ENCODE peak calls at places on chromosomes 2 and 18, in seven cellular contexts. One of them, this sample, is unnamed.

GRCh38 chr2:76464310-76464709 is 753.6 kb upstream of the GCFC2 start:
- DNase-seq in esophagus squamous epithelium: no peak
- DNase-seq in HepG2: no peak
- DNase-seq in sigmoid colon: no peak
- DNase-seq in spleen: no peak
- DNase-seq in transverse colon: no peak
- DNase-seq in heart left ventricle: no peak
- DNase-seq in this sample: no peak

GRCh38 chr2:29224693-29225551 is 109.7 kb downstream of the CLIP4 start:
- DNase-seq in transverse colon: no peak
- DNase-seq in heart left ventricle: no peak
- DNase-seq in sigmoid colon: peak; percentile 63
- DNase-seq in HepG2: no peak
- DNase-seq in spleen: peak; percentile 42
- DNase-seq in esophagus squamous epithelium: no peak
- DNase-seq in this sample: no peak

GRCh38 chr2:70145851-70146739 is 44.7 kb downstream of the C2orf42 start:
- DNase-seq in spleen: peak; percentile 53
- DNase-seq in sigmoid colon: no peak
- DNase-seq in HepG2: no peak
- DNase-seq in transverse colon: no peak
- DNase-seq in heart left ventricle: no peak
- DNase-seq in esophagus squamous epithelium: no peak
- DNase-seq in this sample: no peak

GRCh38 chr2:100702444-100703134 is 117.3 kb upstream of the NPAS2 start:
- DNase-seq in spleen: no peak
- DNase-seq in esophagus squamous epithelium: no peak
- DNase-seq in HepG2: no peak
- DNase-seq in transverse colon: no peak
- DNase-seq in sigmoid colon: no peak
- DNase-seq in heart left ventricle: no peak
- DNase-seq in this sample: no peak

GRCh38 chr18:80023173-80023572 is 11.1 kb upstream of the RBFA start:
- DNase-seq in sigmoid colon: no peak
- DNase-seq in spleen: no peak
- DNase-seq in heart left ventricle: no peak
- DNase-seq in HepG2: no peak
- DNase-seq in esophagus squamous epithelium: no peak
- DNase-seq in transverse colon: no peak
- DNase-seq in this sample: peak; percentile 37

GRCh38 chr18:48832961-48833700 is 117.6 kb downstream of the SMAD7 start:
- DNase-seq in esophagus squamous epithelium: no peak
- DNase-seq in heart left ventricle: peak; percentile 68
- DNase-seq in HepG2: no peak
- DNase-seq in spleen: peak; percentile 77
- DNase-seq in sigmoid colon: no peak
- DNase-seq in transverse colon: peak; percentile 74
- DNase-seq in this sample: peak; percentile 12

GRCh38 chr2:197158591-197159550 is 151.7 kb downstream of the ANKRD44 start:
- DNase-seq in transverse colon: no peak
- DNase-seq in heart left ventricle: no peak
- DNase-seq in HepG2: peak; percentile 64
- DNase-seq in esophagus squamous epithelium: no peak
- DNase-seq in spleen: no peak
- DNase-seq in sigmoid colon: no peak
- DNase-seq in this sample: no peak

GRCh38 chr2:120554625-120555032 is 181.0 kb upstream of the GLI2 start:
- DNase-seq in transverse colon: no peak
- DNase-seq in sigmoid colon: no peak
- DNase-seq in esophagus squamous epithelium: no peak
- DNase-seq in heart left ventricle: no peak
- DNase-seq in HepG2: peak; percentile 85
- DNase-seq in spleen: no peak
- DNase-seq in this sample: no peak

GRCh38 chr2:105521176-105521575 is 122.3 kb upstream of the FHL2 start:
- DNase-seq in spleen: no peak
- DNase-seq in HepG2: peak; percentile 18
- DNase-seq in transverse colon: no peak
- DNase-seq in esophagus squamous epithelium: no peak
- DNase-seq in heart left ventricle: no peak
- DNase-seq in sigmoid colon: no peak
- DNase-seq in this sample: no peak
- TF ChIP-seq CTCF in spleen: no peak
- TF ChIP-seq CTCF in HepG2: peak; percentile 57
- TF ChIP-seq CTCF in transverse colon: peak; percentile 62
- TF ChIP-seq CTCF in esophagus squamous epithelium: peak; percentile 53
- TF ChIP-seq CTCF in heart left ventricle: peak; percentile 67
- TF ChIP-seq CTCF in sigmoid colon: peak; percentile 53
- TF ChIP-seq CTCF in this sample: peak; percentile 54

DNA sequence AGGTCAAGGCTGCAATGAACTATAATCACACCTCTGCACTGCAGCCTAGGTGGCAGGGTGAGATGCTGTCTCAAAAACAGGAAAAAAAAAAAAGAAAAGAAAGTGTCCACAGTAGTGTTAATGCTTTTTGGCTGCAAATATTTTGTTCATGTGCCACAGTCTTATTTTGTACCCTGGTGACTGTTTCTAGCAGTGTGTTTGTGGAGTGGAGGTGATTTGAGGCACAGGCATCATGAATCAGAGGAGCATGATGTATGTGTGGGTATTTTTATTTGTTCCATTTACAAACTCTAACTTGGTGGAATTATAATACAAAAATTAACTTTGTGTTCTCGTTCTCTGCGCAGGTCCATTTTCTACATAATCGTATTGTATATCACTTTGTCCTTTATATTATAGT is 30.6 kb downstream of the DTNA start:
- DNase-seq in HepG2: no peak
- DNase-seq in transverse colon: no peak
- DNase-seq in spleen: no peak
- DNase-seq in heart left ventricle: no peak
- DNase-seq in esophagus squamous epithelium: no peak
- DNase-seq in sigmoid colon: no peak
- DNase-seq in this sample: no peak
- H3K27ac ChIP-seq in HepG2: no peak overlapping the region
- H3K27ac ChIP-seq in transverse colon: no peak overlapping the region
- H3K27ac ChIP-seq in spleen: no peak overlapping the region
- H3K27ac ChIP-seq in heart left ventricle: no peak overlapping the region
- H3K27ac ChIP-seq in esophagus squamous epithelium: no peak overlapping the region
- H3K27ac ChIP-seq in sigmoid colon: no peak overlapping the region
- H3K27ac ChIP-seq in this sample: no peak overlapping the region

DNA sequence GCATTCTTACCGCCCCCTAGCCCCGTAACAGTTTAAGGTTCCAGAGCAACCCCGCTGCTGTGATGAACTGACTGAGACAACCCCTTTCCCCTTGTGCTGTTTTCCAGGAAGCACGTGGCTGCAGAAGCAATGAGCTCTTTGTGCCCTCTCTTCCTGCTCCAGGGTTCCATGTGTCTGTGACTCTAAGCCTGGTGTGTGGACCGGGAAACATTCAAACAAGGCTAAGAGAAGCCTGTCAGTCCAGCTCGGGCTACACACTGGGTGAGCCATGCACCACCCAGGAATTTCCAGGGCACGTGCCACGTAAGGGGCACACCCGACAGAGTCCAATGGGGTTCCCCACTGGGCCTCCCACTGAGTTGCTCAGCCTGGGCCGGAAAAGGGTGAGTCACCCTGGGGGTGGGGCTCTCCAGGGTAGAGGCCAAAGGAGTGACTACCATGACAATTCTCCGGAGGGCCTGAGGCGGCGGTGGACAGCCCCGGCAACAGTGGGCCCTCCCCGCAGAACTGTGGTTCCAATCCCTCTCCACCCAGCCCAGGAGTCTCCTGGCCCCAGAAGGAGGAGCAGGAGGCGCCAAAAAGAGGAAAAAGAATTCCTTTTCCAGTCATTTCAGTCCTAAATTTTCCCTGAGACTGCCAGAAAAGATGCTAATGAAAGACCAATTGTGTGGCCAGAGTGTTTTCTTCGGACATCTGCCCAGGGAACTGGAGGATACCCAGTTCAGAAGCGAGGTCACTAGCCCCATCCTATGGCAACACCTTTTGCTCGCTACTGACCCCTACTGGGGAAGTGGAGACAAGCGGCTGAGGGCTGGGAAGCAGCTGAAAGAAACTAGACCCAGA is 157.8 kb upstream of the SLC1A4 start:
- DNase-seq in transverse colon: peak; percentile 92
- DNase-seq in spleen: peak; percentile 92
- DNase-seq in HepG2: peak; percentile 88
- DNase-seq in sigmoid colon: peak; percentile 89
- DNase-seq in esophagus squamous epithelium: peak; percentile 35
- DNase-seq in heart left ventricle: peak; percentile 88
- DNase-seq in this sample: peak; percentile 84
- TF ChIP-seq POLR2A in transverse colon: peak; percentile 19
- TF ChIP-seq POLR2A in spleen: no peak
- TF ChIP-seq POLR2A in HepG2: no peak
- TF ChIP-seq POLR2A in sigmoid colon: no peak
- TF ChIP-seq POLR2A in esophagus squamous epithelium: no peak
- TF ChIP-seq POLR2A in heart left ventricle: no peak
- TF ChIP-seq POLR2A in this sample: no peak

GRCh38 chr18:63511285-63511684 is 30.9 kb upstream of the SERPINB12 start:
- DNase-seq in spleen: no peak
- DNase-seq in esophagus squamous epithelium: no peak
- DNase-seq in HepG2: peak; percentile 37
- DNase-seq in sigmoid colon: no peak
- DNase-seq in transverse colon: no peak
- DNase-seq in heart left ventricle: no peak
- DNase-seq in this sample: peak; percentile 59
- TF ChIP-seq CTCF in spleen: no peak
- TF ChIP-seq CTCF in esophagus squamous epithelium: peak; percentile 36
- TF ChIP-seq CTCF in HepG2: peak; percentile 51
- TF ChIP-seq CTCF in sigmoid colon: peak; percentile 37
- TF ChIP-seq CTCF in transverse colon: peak; percentile 33
- TF ChIP-seq CTCF in heart left ventricle: peak; percentile 48
- TF ChIP-seq CTCF in this sample: peak; percentile 33

This sample was measured in testis.